ENCODE peak calls at places on chromosomes 1 and 21, in five cellular contexts. One of them, this sample, is unnamed.

GRCh38 chr1:214385428-214385827 is 104.5 kb downstream of the SMYD2 start:
- DNase-seq in HepG2: no peak
- DNase-seq in K562: no peak
- DNase-seq in H1: peak
- DNase-seq in GM12891: no peak
- DNase-seq in this sample: no peak

GRCh38 chr1:15736666-15737229 is 690 bp downstream of the SLC25A34 start:
- DNase-seq in H1: no peak
- DNase-seq in HepG2: no peak
- DNase-seq in K562: no peak
- DNase-seq in GM12891: no peak
- DNase-seq in this sample: no peak

GRCh38 chr1:6148497-6149241 is 31.5 kb downstream of the CHD5 start:
- DNase-seq in K562: peak
- DNase-seq in HepG2: no peak
- DNase-seq in H1: peak
- DNase-seq in GM12891: peak
- DNase-seq in this sample: peak

GRCh38 chr21:14306143-14306907 is 76.6 kb downstream of the HSPA13 start:
- DNase-seq in GM12891: no peak
- DNase-seq in HepG2: no peak
- DNase-seq in K562: peak
- DNase-seq in H1: no peak
- DNase-seq in this sample: no peak

GRCh38 chr1:27637052-27637451 is 2.1 kb upstream of the FGR start:
- DNase-seq in H1: no peak
- DNase-seq in HepG2: no peak
- DNase-seq in K562: no peak
- DNase-seq in GM12891: no peak
- DNase-seq in this sample: no peak

GRCh38 chr21:16420086-16420724 is 690.4 kb downstream of the USP25 start:
- DNase-seq in H1: no peak
- DNase-seq in K562: no peak
- DNase-seq in GM12891: no peak
- DNase-seq in HepG2: peak
- DNase-seq in this sample: no peak

GRCh38 chr1:214193691-214194090 is 87.3 kb upstream of the SMYD2 start:
- DNase-seq in H1: no peak
- DNase-seq in K562: no peak
- DNase-seq in HepG2: no peak
- DNase-seq in GM12891: no peak
- DNase-seq in this sample: no peak

GRCh38 chr1:201656670-201657032 is 117.7 kb downstream of the NAV1 start:
- DNase-seq in K562: no peak
- DNase-seq in GM12891: no peak
- DNase-seq in HepG2: no peak
- DNase-seq in H1: no peak
- DNase-seq in this sample: no peak

GRCh38 chr1:212070720-212071302 is 35.3 kb downstream of the DTL start:
- DNase-seq in HepG2: peak
- DNase-seq in K562: peak
- DNase-seq in H1: no peak
- DNase-seq in GM12891: no peak
- DNase-seq in this sample: no peak

GRCh38 chr1:245742891-245743290 is 588.1 kb downstream of the KIF26B start:
- DNase-seq in HepG2: no peak
- DNase-seq in GM12891: no peak
- DNase-seq in H1: no peak
- DNase-seq in K562: no peak
- DNase-seq in this sample: no peak

GRCh38 chr1:30722175-30722537 is 1.2 kb downstream of the MATN1 start:
- DNase-seq in K562: no peak
- DNase-seq in GM12891: no peak
- DNase-seq in HepG2: no peak
- DNase-seq in H1: no peak
- DNase-seq in this sample: no peak

GRCh38 chr1:65615859-65616258 is 176.8 kb upstream of the PDE4B start:
- DNase-seq in K562: no peak
- DNase-seq in H1: no peak
- DNase-seq in HepG2: no peak
- DNase-seq in GM12891: no peak
- DNase-seq in this sample: no peak

GRCh38 chr21:46469275-46469674 is 10.6 kb downstream of the DIP2A start:
- DNase-seq in HepG2: no peak
- DNase-seq in H1: no peak
- DNase-seq in GM12891: no peak
- DNase-seq in K562: no peak
- DNase-seq in this sample: no peak

GRCh38 chr1:32071758-32072621 is 749 bp upstream of the TMEM39B start:
- DNase-seq in GM12891: no peak
- DNase-seq in K562: no peak
- DNase-seq in H1: no peak
- DNase-seq in HepG2: peak
- DNase-seq in this sample: no peak

GRCh38 chr1:44723496-44724407 is 7.2 kb downstream of the RNU5D-1 start:
- DNase-seq in GM12891: peak
- DNase-seq in HepG2: no peak
- DNase-seq in K562: no peak
- DNase-seq in H1: no peak
- DNase-seq in this sample: peak

GRCh38 chr1:185837711-185838110 is 103.5 kb downstream of the HMCN1 start:
- DNase-seq in K562: no peak
- DNase-seq in HepG2: no peak
- DNase-seq in H1: no peak
- DNase-seq in GM12891: no peak
- DNase-seq in this sample: no peak

GRCh38 chr1:231949277-231950122 is 322.9 kb downstream of the DISC1 start:
- DNase-seq in HepG2: no peak
- DNase-seq in H1: peak
- DNase-seq in K562: no peak
- DNase-seq in GM12891: no peak
- DNase-seq in this sample: no peak

GRCh38 chr1:4075436-4076225 is 175.6 kb upstream of the C1orf174 start:
- DNase-seq in GM12891: no peak
- DNase-seq in HepG2: no peak
- DNase-seq in H1: no peak
- DNase-seq in K562: no peak
- DNase-seq in this sample: no peak

GRCh38 chr21:39373634-39374033 is 24.7 kb upstream of the HMGN1 start:
- DNase-seq in GM12891: no peak
- DNase-seq in K562: peak
- DNase-seq in H1: no peak
- DNase-seq in HepG2: peak
- DNase-seq in this sample: no peak

DNA sequence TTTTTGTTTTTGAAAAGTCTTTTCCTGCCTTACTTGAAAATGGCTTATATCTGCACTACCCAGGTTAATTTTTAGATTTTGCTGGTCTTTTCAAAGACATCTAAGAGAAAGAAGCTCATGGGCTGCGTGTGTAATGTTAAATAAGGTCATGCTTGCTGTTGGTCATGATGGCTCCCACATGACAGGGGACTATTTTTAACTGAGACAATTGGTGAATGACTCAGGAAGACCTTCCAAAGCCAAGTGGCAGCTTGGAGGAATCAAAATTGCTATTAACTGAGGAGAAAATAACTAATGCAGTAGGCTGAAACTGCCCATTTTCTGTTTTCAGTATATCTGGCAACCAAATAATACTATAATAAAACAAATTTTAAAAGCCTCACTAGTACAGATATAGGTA is 117.1 kb upstream of the SPAG17 start:
- DNase-seq in H1: no peak
- DNase-seq in HepG2: no peak
- DNase-seq in K562: peak
- DNase-seq in GM12891: no peak
- DNase-seq in this sample: no peak
- TF ChIP-seq POLR2A in H1: no peak
- TF ChIP-seq POLR2A in HepG2: no peak
- TF ChIP-seq POLR2A in K562: no peak
- TF ChIP-seq POLR2A in GM12891: no peak
- TF ChIP-seq POLR2A in this sample: no peak

DNA sequence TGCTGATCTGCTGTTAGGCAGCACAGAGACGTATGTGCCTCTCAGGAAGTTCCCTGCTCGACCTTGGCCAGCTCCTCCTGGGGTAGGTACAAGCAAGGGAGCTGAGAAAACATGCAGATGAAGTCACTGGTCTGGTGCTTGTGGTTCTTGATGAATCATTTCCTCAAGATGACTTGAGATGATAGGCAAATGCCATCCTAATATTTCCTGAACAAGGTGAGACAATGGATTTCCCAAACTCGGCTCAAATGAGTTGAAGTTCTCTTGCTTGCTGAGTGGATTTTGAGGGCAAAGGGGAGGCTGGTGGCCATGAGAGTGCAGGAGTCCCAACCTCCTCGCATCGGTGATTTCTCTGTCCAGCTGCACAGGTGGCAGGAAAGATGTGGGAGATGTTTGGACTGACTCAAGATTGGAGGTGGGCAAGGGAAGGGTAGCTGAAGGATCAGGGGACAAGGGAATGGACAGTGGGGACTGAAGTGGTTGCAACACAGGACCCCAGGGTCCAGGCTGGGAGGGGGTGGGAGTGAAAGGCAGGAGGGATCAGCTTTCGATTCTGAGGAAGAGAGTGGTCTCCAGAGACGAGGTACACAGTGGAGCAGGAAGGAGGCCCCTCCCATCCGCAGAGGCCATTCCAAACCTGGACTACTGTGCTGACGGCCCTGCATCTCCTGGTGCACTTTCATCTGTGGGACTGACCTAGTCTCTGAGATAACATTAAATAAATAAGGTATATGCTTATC is 63.9 kb downstream of the CAPN2 start:
- DNase-seq in K562: peak
- DNase-seq in GM12891: no peak
- DNase-seq in H1: no peak
- DNase-seq in HepG2: no peak
- DNase-seq in this sample: no peak
- TF ChIP-seq POLR2AphosphoS5 in K562: peak
- TF ChIP-seq POLR2AphosphoS5 in GM12891: no peak
- TF ChIP-seq POLR2AphosphoS5 in H1: no peak
- TF ChIP-seq POLR2AphosphoS5 in HepG2: no peak
- TF ChIP-seq POLR2AphosphoS5 in this sample: no peak

DNA sequence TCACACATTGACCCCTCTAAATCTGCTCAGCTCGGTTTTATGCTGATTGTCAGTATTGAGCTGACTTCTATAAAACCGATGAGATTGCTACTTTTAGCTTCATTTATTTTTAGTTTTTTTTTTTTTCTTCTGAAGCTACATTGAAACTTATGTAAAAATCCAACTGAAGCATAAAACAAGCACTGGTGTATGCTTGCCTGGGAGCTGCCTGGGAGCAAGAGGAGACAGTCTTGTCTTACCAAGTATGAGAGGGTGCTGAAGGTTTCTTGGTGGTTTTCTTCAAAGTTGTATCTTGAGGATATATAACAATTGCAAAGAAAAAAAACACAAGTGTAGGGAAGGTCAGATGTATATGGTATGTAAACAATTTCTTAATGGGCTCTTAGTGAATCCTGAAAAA is 4.3 kb downstream of the RWDD3 start:
- DNase-seq in K562: no peak
- DNase-seq in GM12891: no peak
- DNase-seq in HepG2: no peak
- DNase-seq in H1: no peak
- DNase-seq in this sample: no peak
- TF ChIP-seq TAF1 in K562: no peak
- TF ChIP-seq TAF1 in GM12891: no peak
- TF ChIP-seq TAF1 in HepG2: no peak
- TF ChIP-seq TAF1 in H1: no peak
- TF ChIP-seq TAF1 in this sample: no peak

DNA sequence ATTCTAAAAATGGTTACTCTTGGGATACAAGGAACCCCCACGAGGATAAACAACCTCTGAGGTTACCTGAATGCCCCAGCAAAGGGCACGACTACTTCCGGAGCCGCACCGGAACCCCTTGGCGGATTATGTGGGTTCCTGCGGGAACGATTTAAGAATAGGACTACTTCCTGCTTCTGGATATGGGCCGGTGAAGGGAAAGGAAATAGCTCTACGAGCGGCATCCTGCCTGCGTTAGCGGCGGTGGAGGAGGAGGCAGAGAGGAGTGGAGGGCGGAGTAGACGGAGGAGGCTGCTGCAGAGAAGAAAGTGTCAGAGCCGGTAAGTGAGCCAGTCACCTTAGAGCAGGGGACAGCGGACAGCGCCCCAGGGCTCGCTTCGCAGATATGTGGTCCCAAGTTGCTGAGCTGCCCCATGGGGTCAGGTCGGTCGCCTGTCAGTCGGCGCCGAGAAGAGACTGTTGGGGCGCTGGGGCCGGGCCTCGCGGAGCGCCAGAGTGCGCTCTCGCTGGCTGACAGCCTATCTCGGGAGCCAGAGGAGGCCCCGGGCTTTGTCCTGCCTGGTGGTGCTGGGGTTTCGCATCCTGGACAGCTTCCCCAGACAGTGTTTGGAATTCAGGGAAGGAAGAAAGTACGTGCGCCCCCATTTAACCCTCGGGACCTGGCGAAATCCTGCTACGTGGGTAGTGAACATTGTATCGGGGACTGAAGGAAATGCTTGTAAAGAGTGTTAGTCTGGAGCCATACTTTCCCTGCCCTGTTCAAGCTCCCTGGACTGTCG is at the start of gene KLHL20:
- DNase-seq in GM12891: peak
- DNase-seq in HepG2: peak
- DNase-seq in K562: peak
- DNase-seq in H1: peak
- DNase-seq in this sample: peak
- TF ChIP-seq POLR2A in GM12891: peak
- TF ChIP-seq POLR2A in HepG2: peak
- TF ChIP-seq POLR2A in K562: peak
- TF ChIP-seq POLR2A in H1: no peak
- TF ChIP-seq POLR2A in this sample: peak

GRCh38 chr1:208224192-208224713 is 19.9 kb downstream of the PLXNA2 start:
- DNase-seq in H1: no peak
- DNase-seq in GM12891: no peak
- DNase-seq in K562: peak
- DNase-seq in HepG2: no peak
- DNase-seq in this sample: no peak
- TF ChIP-seq POLR2AphosphoS5 in H1: no peak
- TF ChIP-seq POLR2AphosphoS5 in GM12891: no peak
- TF ChIP-seq POLR2AphosphoS5 in K562: no peak
- TF ChIP-seq POLR2AphosphoS5 in HepG2: no peak
- TF ChIP-seq POLR2AphosphoS5 in this sample: no peak

GRCh38 chr1:33169290-33170055 is 12.4 kb downstream of the TRIM62 start:
- DNase-seq in GM12891: no peak
- DNase-seq in H1: no peak
- DNase-seq in K562: no peak
- DNase-seq in HepG2: no peak
- DNase-seq in this sample: no peak
- TF ChIP-seq TAF1 in GM12891: no peak
- TF ChIP-seq TAF1 in H1: no peak
- TF ChIP-seq TAF1 in K562: no peak
- TF ChIP-seq TAF1 in HepG2: no peak
- TF ChIP-seq TAF1 in this sample: no peak

DNA sequence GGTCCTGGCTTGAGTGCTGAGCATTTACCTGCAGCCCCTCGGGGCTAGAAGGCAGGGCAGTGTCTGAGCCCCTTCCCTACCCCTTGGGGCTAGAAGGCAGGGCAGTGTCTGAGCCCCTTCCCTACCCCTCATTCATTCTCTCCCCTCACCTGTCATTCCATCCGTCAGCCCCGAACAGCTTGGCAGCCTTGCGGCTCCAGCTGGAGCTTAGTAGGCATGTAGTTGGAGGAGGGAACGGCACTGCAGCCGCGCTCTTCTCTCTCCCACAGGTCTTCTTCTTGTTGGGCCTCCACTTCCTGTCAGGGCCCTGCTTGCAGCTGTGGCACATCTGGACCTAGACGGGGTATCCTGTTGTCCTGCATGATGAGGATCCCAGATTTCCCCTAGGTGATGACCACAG is 22.1 kb downstream of the MAPKAPK2 start:
- DNase-seq in H1: no peak
- DNase-seq in K562: no peak
- DNase-seq in GM12891: no peak
- DNase-seq in HepG2: no peak
- DNase-seq in this sample: no peak
- TF ChIP-seq POLR2A in H1: no peak
- TF ChIP-seq POLR2A in K562: no peak
- TF ChIP-seq POLR2A in GM12891: no peak
- TF ChIP-seq POLR2A in HepG2: no peak
- TF ChIP-seq POLR2A in this sample: no peak

This sample was measured in GM12892.